ENCODE peak calls at places on chromosomes 11 and 22, in nine cellular contexts. R is ovary, W is stomach, C is adrenal gland, L is body of pancreas, G is A549, U is breast epithelium, S is esophagus squamous epithelium, A is IMR-90. F is an unnamed sample.

GRCh38 chr22:45953178-45953577 is 23.8 kb downstream of the WNT7B start:
- DNase-seq in R (no peak), C (no peak), G (no peak), L (no peak), W (no peak), A (no peak), U (no peak), S (no peak), F (no peak)

GRCh38 chr11:109978895-109979294 is 114.3 kb upstream of the ZC3H12C start:
- DNase-seq in L (no peak), G (no peak), R (no peak), A (peak), S (no peak), W (no peak), C (no peak), U (no peak), F (no peak)

GRCh38 chr11:76268498-76268897 is 62.2 kb upstream of the WNT11 start:
- DNase-seq in W (no peak), G (no peak), S (no peak), R (no peak), C (no peak), L (no peak), A (no peak), U (no peak), F (no peak)

GRCh38 chr22:46524203-46524740 is 13.1 kb downstream of the CELSR1 start:
- DNase-seq in L (no peak), G (no peak), C (no peak), S (no peak), W (no peak), A (no peak), U (no peak), R (no peak), F (no peak)

GRCh38 chr11:12246989-12247388 is 130.4 kb upstream of the PARVA start:
- DNase-seq in S (no peak), G (no peak), U (no peak), L (no peak), W (no peak), A (no peak), C (no peak), R (no peak), F (no peak)

GRCh38 chr11:5736396-5736795 is at the start of gene OR56B1:
- DNase-seq in G (peak), U (no peak), A (no peak), S (no peak), R (no peak), L (no peak), C (no peak), W (no peak), F (no peak)

GRCh38 chr11:114099392-114100178 is 40.1 kb downstream of the ZBTB16 start:
- DNase-seq in U (no peak), S (no peak), L (peak), W (no peak), G (no peak), C (no peak), A (no peak), R (no peak), F (no peak)

GRCh38 chr22:46052801-46053562 is 76.0 kb upstream of the WNT7B start:
- DNase-seq in U (peak), S (no peak), C (peak), W (peak), L (peak), A (no peak), G (no peak), R (peak), F (peak)

GRCh38 chr11:95494856-95495255 is 263.9 kb upstream of the SESN3 start:
- DNase-seq in C (no peak), U (no peak), S (no peak), G (no peak), A (no peak), L (no peak), W (no peak), R (no peak), F (no peak)

GRCh38 chr11:6927030-6927617 is 898 bp downstream of the ZNF215 start:
- DNase-seq in S (no peak), G (no peak), L (no peak), R (no peak), U (no peak), W (no peak), C (no peak), A (no peak), F (no peak)

GRCh38 chr11:5703741-5704536 is 14.3 kb downstream of the TRIM22 start:
- DNase-seq in C (no peak), G (no peak), U (no peak), R (no peak), A (no peak), W (no peak), L (no peak), S (no peak), F (no peak)

GRCh38 chr11:73283316-73284035 is 11.3 kb downstream of the P2RY6 start:
- DNase-seq in U (no peak), S (no peak), L (peak), C (no peak), G (no peak), R (no peak), A (no peak), W (no peak), F (peak)

GRCh38 chr22:19002684-19003038 is 66.6 kb upstream of the PRODH start:
- DNase-seq in C (no peak), A (no peak), G (no peak), S (no peak), W (no peak), L (no peak), R (no peak), U (no peak), F (no peak)

GRCh38 chr22:29093501-29093921 is 20.7 kb downstream of the KREMEN1 start:
- DNase-seq in G (no peak), A (peak), L (no peak), U (no peak), S (no peak), C (no peak), R (no peak), W (no peak), F (no peak)

GRCh38 chr22:29314074-29314473 is 1.4 kb downstream of the RASL10A start:
- DNase-seq in L (no peak), C (no peak), S (no peak), G (no peak), U (no peak), A (no peak), R (peak), W (no peak), F (peak)

GRCh38 chr11:67599149-67599548 is 7.6 kb upstream of the NDUFV1 start:
- DNase-seq in C (no peak), S (no peak), L (no peak), R (no peak), W (no peak), G (no peak), U (no peak), A (no peak), F (no peak)
- H3K4me3 ChIP-seq in C (no peak), S (no peak), L (no peak), R (no peak), W (no peak), G (no peak), U (no peak), A (no peak), F (no peak)

GRCh38 chr22:44207981-44208317 is 27.2 kb downstream of the PARVG start:
- DNase-seq in C (no peak), A (no peak), W (no peak), S (no peak), R (no peak), U (no peak), G (no peak), L (no peak), F (no peak)

GRCh38 chr22:44205713-44206645 is 25.3 kb downstream of the PARVG start:
- DNase-seq in L (no peak), G (no peak), C (no peak), U (no peak), R (no peak), S (no peak), W (no peak), A (no peak), F (no peak)

GRCh38 chr22:44204937-44205712 is 24.4 kb downstream of the PARVG start:
- DNase-seq in U (no peak), C (no peak), L (no peak), S (no peak), W (no peak), G (no peak), R (no peak), A (no peak), F (no peak)

GRCh38 chr22:44207173-44207980 is 26.7 kb downstream of the PARVG start:
- DNase-seq in S (no peak), L (no peak), W (no peak), G (no peak), A (no peak), R (no peak), C (no peak), U (no peak), F (no peak)

DNA sequence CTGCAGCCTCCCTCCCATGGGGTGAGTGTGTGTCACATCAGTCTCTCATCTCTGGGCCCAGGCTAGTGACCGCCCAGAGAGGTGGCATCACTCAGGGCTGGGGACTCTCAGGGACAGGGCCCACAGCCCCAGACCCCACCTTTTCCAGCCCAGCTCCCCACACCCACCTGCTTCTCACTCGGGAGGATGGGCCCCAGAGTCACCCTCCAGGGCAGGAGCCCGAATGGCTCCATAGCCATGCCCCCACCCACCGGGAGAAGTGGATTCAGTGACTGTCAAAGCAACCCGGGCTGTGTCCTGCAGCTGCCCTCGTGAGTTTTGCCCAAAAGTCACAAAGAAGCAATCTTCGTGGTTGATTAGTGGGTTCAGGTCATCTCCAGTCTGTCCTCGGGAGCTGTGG is 26.0 kb downstream of the PARVG start:
- DNase-seq in G (no peak), S (no peak), U (no peak), R (no peak), W (no peak), L (no peak), A (no peak), C (no peak), F (no peak)
- TF ChIP-seq POLR2A in G (no peak), S (no peak), U (no peak), R (no peak), W (no peak), L (no peak), A (no peak), C (no peak), F (no peak)

GRCh38 chr11:61091373-61092279 is 10.7 kb upstream of the CD5 start:
- DNase-seq in L (no peak), R (no peak), C (no peak), W (no peak), U (no peak), A (peak), G (no peak), S (no peak), F (no peak)
- H3K4me3 ChIP-seq in L (no peak), R (no peak), C (no peak), W (no peak), U (no peak), A (no peak), G (no peak), S (no peak), F (no peak)

GRCh38 chr11:118635237-118635591 is 27.8 kb downstream of the PHLDB1 start:
- DNase-seq in G (no peak), S (no peak), U (no peak), W (no peak), A (no peak), L (no peak), R (no peak), C (peak), F (no peak)
- TF ChIP-seq POLR2A in G (no peak), S (no peak), U (peak), W (no peak), A (no peak), L (no peak), R (no peak), C (no peak), F (no peak)

DNA sequence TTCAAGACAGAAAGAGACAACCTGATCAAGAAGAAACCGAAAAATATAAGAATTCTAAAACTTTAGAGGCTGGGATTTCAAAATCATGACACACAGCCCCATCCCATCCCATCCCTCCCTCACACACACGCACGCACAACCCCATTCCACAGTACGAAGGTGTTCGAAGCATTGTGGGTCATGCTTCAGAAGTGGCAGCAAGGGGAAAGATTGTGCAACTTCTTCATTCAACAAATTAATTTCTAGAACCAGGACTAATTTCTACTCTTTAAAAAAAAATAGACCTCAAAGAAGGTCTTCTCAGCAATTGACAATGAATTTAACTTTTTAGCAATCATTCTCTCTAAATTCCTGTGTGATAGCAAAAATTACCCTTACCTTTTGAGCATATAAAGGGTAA is 867 bp downstream of the SPA17 start:
- DNase-seq in U (no peak), A (no peak), W (no peak), S (no peak), R (no peak), G (no peak), C (no peak), L (no peak), F (no peak)
- H3K4me3 ChIP-seq in U (peak), A (peak), W (peak), S (peak), R (peak), G (peak), C (peak), L (no peak), F (no peak)

GRCh38 chr11:102590646-102591045 is 34.5 kb downstream of the MMP20 start:
- DNase-seq in S (no peak), W (no peak), G (no peak), U (no peak), L (no peak), A (no peak), C (no peak), R (no peak), F (no peak)
- TF ChIP-seq POLR2A in S (no peak), W (no peak), G (no peak), U (no peak), L (no peak), A (no peak), C (no peak), R (no peak), F (no peak)